ENCODE peak calls at places on chromosomes 7 and 10, in six cellular contexts. Z, A, I, E, K and S are unnamed samples.

GRCh38 chr7:136000288-136000913 is 23.2 kb upstream of the MTPN start:
- DNase-seq in E (no peak), A (no peak), Z (no peak), K (peak), I (no peak), S (no peak)

GRCh38 chr10:86742230-86742629 is 14.2 kb upstream of the BMPR1A start:
- DNase-seq in A (no peak), I (no peak), E (no peak), Z (no peak), K (no peak), S (no peak)

GRCh38 chr10:59668081-59668480 is 41.6 kb downstream of the SLC16A9 start:
- DNase-seq in Z (no peak), K (no peak), I (no peak), E (no peak), A (no peak), S (peak)

GRCh38 chr10:3803884-3804741 is 19.1 kb upstream of the KLF6 start:
- DNase-seq in Z (peak), A (no peak), I (no peak), K (no peak), E (no peak), S (no peak)

GRCh38 chr10:26215923-26216576 is 524 bp upstream of the GAD2 start:
- DNase-seq in I (no peak), K (no peak), A (no peak), E (peak), Z (no peak), S (peak)

GRCh38 chr7:1725766-1726630 is 55.9 kb downstream of the ELFN1 start:
- DNase-seq in K (no peak), Z (no peak), A (no peak), E (no peak), I (no peak), S (no peak)

GRCh38 chr7:27435461-27435860 is 192.9 kb downstream of the EVX1 start:
- DNase-seq in Z (no peak), K (no peak), I (no peak), A (no peak), E (no peak), S (no peak)

GRCh38 chr7:103951311-103951710 is 38.1 kb downstream of the RELN start:
- DNase-seq in Z (no peak), K (no peak), E (no peak), A (no peak), I (no peak), S (no peak)

GRCh38 chr7:135723411-135723810 is 4.6 kb downstream of the SLC13A4 start:
- DNase-seq in K (no peak), A (no peak), Z (no peak), E (no peak), I (no peak), S (no peak)

GRCh38 chr10:90125406-90125805 is 424.0 kb downstream of the KIF20B start:
- DNase-seq in E (no peak), Z (no peak), A (no peak), I (no peak), K (no peak), S (no peak)

GRCh38 chr10:124906551-124907001 is 35.3 kb upstream of the ZRANB1 start:
- DNase-seq in A (no peak), I (no peak), K (no peak), Z (no peak), E (no peak), S (no peak)

GRCh38 chr10:106513328-106513727 is 651.2 kb downstream of the SORCS1 start:
- DNase-seq in E (no peak), I (no peak), Z (no peak), A (no peak), K (peak), S (no peak)

GRCh38 chr10:112250555-112250954 is 32.6 kb upstream of the TECTB start:
- DNase-seq in E (no peak), K (no peak), I (no peak), A (no peak), Z (no peak), S (no peak)

GRCh38 chr10:18233775-18234174 is 93.6 kb downstream of the CACNB2 start:
- DNase-seq in E (peak), I (no peak), K (no peak), A (no peak), Z (no peak), S (peak)

GRCh38 chr7:129332354-129333056 is 101.7 kb upstream of the STRIP2 start:
- DNase-seq in Z (no peak), I (no peak), E (no peak), A (no peak), K (no peak), S (no peak)

GRCh38 chr7:92833766-92834605 is 2.4 kb downstream of the CDK6 start:
- DNase-seq in Z (peak), I (no peak), A (no peak), E (peak), K (peak), S (peak)

GRCh38 chr10:99777918-99778716 is 4.3 kb upstream of the ABCC2 start:
- DNase-seq in E (no peak), Z (no peak), K (peak), A (no peak), I (no peak), S (peak)

GRCh38 chr7:124784879-124785818 is 19.6 kb upstream of the GPR37 start:
- DNase-seq in A (peak), K (peak), I (no peak), E (peak), Z (peak), S (peak)

GRCh38 chr7:50369408-50370026 is 65.0 kb downstream of the IKZF1 start:
- DNase-seq in E (peak), K (peak), Z (peak), A (peak), I (peak), S (peak)

GRCh38 chr7:120402368-120402767 is 129.4 kb downstream of the KCND2 start:
- DNase-seq in I (no peak), E (no peak), Z (no peak), A (no peak), K (no peak), S (no peak)

GRCh38 chr10:10209152-10209551 is 808.5 kb upstream of the CELF2 start:
- DNase-seq in A (no peak), K (no peak), I (no peak), E (no peak), Z (no peak), S (no peak)

GRCh38 chr10:32131388-32131787 is 75.2 kb upstream of the KIF5B start:
- DNase-seq in A (no peak), K (no peak), E (no peak), I (no peak), Z (no peak), S (no peak)

GRCh38 chr10:94238006-94238617 is 124.6 kb downstream of the NOC3L start:
- DNase-seq in A (no peak), K (no peak), I (no peak), Z (no peak), E (no peak), S (no peak)

GRCh38 chr7:76423666-76424412 is 911 bp upstream of the ZP3 start:
- DNase-seq in I (no peak), E (no peak), A (no peak), K (no peak), Z (no peak), S (peak)

GRCh38 chr7:98319176-98319575 is 37.7 kb downstream of the BRI3 start:
- DNase-seq in A (no peak), E (no peak), I (no peak), Z (no peak), K (no peak), S (no peak)

GRCh38 chr10:23994459-23995046 is 214.4 kb upstream of the KIAA1217 start:
- DNase-seq in E (peak), I (peak), K (peak), Z (peak), A (peak), S (peak)

GRCh38 chr10:115909962-115910361 is 363.0 kb downstream of the GFRA1 start:
- DNase-seq in I (no peak), Z (no peak), A (no peak), E (no peak), K (no peak), S (no peak)

DNA sequence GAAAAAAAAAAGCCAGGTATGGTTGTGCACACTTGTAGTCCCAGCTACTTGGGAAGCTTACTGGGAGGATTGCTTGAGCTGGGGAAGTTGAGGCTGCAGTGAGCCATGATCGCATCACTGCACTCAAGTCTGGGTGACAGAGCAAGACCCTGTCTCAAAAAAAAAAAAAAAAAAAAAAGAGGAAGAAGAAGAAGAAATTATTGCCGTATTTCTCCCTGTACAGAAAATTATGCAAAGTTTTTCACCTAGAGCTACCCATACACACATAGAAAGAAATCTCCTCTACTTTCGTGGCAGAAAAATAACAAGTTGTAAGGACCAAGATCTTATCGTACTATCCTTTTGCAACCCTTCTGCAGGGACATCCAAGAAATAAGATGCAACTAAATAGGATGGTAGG is 25.5 kb downstream of the AKR1B1 start:
- DNase-seq in Z (no peak), A (no peak), E (no peak), I (no peak), K (no peak), S (no peak)
- H2AFZ ChIP-seq in Z (no peak), A (peak), E (peak), I (peak), K (peak), S (peak)

GRCh38 chr10:60905580-60905979 is 38.4 kb downstream of the RHOBTB1 start:
- DNase-seq in K (no peak), A (no peak), Z (no peak), E (no peak), I (no peak), S (no peak)
- TF ChIP-seq REST in K (no peak), A (no peak), Z (no peak), E (no peak), I (no peak), S (no peak)

DNA sequence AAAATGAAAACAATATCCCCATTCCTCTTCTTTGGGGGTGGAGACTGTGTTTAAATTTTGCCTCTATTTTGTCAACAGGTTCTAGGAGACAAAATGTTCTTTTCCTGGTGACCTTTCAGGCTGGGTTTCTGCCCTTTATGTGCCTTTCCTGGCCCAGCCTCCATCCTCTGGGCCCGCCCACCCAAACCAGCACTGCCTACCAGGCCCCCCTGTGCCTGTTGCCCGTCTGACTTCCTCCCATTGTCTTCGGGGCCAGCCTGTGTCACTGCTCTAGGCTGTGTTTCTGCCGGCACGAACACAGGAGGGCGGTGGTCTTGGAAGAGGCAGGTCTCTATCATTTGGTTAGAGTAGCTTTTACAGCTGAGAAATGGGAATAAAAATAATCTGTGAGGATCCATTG is 13.9 kb downstream of the TSPAN14 start:
- DNase-seq in K (no peak), A (no peak), I (no peak), Z (peak), E (peak), S (peak)
- TF ChIP-seq POLR2AphosphoS5 in K (no peak), A (no peak), I (no peak), Z (no peak), E (no peak), S (peak)

GRCh38 chr10:52539463-52539862 is 225.4 kb downstream of the DKK1 start:
- DNase-seq in Z (no peak), K (no peak), E (no peak), I (no peak), A (peak), S (no peak)
- H2AFZ ChIP-seq in Z (no peak), K (no peak), E (no peak), I (no peak), A (peak), S (no peak)

GRCh38 chr7:157907998-157908782 is 571.4 kb downstream of the DNAJB6 start:
- DNase-seq in Z (no peak), E (no peak), K (no peak), I (no peak), A (no peak), S (no peak)
- TF ChIP-seq REST in Z (no peak), E (no peak), K (no peak), I (no peak), A (no peak), S (no peak)